ENCODE peak calls at places on chromosomes 1 and 21, in seven cellular contexts. J, K, Y, P, U, T and B are unnamed samples. For H3K36me3, the result is how much of the 10 kb centered on the place peaks cover.

GRCh38 chr1:236507022-236507700 is 16.6 kb upstream of the LGALS8 start:
- DNase-seq in Y (no peak), U (peak), J (no peak), P (no peak), K (no peak), T (no peak), B (no peak)

GRCh38 chr1:165235777-165236285 is 120.7 kb downstream of the LMX1A start:
- DNase-seq in Y (no peak), J (no peak), U (no peak), K (peak), T (no peak), P (no peak), B (no peak)

GRCh38 chr1:13674386-13674785 is 25.6 kb upstream of the PRDM2 start:
- DNase-seq in J (no peak), T (no peak), Y (no peak), U (no peak), K (no peak), P (no peak), B (no peak)

GRCh38 chr1:84370831-84371394 is 27.4 kb upstream of the DNASE2B start:
- DNase-seq in J (no peak), P (no peak), Y (no peak), T (no peak), U (no peak), K (no peak), B (peak)

GRCh38 chr21:28436286-28436932 is 556.3 kb downstream of the LTN1 start:
- DNase-seq in Y (no peak), U (no peak), K (no peak), J (no peak), P (no peak), T (peak), B (no peak)

GRCh38 chr1:30339866-30340265 is 383.5 kb downstream of the MATN1 start:
- DNase-seq in T (no peak), K (no peak), P (no peak), J (no peak), Y (no peak), U (no peak), B (no peak)

GRCh38 chr21:21003701-21004100 is 5.5 kb downstream of the NCAM2 start:
- DNase-seq in T (no peak), P (no peak), K (no peak), U (no peak), Y (no peak), J (peak), B (no peak)

GRCh38 chr1:19814681-19815503 is at the start of gene RNF186:
- DNase-seq in J (no peak), U (peak), P (no peak), Y (peak), K (peak), T (no peak), B (peak)

GRCh38 chr1:237104096-237104495 is 62.1 kb downstream of the RYR2 start:
- DNase-seq in U (no peak), J (no peak), T (no peak), Y (no peak), K (no peak), P (no peak), B (no peak)

GRCh38 chr1:228313536-228314277 is 92.9 kb downstream of the TRIM11 start:
- DNase-seq in K (no peak), P (peak), Y (peak), U (peak), J (no peak), T (no peak), B (no peak)

GRCh38 chr1:228376651-228377631 is 29.7 kb downstream of the TRIM11 start:
- DNase-seq in P (peak), K (peak), T (no peak), U (no peak), J (no peak), Y (peak), B (peak)

GRCh38 chr1:211616231-211617031 is 37.5 kb upstream of the SLC30A1 start:
- DNase-seq in J (no peak), P (peak), T (peak), U (peak), K (peak), Y (no peak), B (no peak)

GRCh38 chr1:179774033-179774432 is 30.9 kb downstream of the FAM163A start:
- DNase-seq in Y (no peak), K (no peak), T (no peak), U (no peak), P (no peak), J (no peak), B (no peak)

GRCh38 chr1:195105773-195106172 is 1502.5 kb downstream of the KCNT2 start:
- DNase-seq in P (no peak), T (no peak), K (no peak), Y (no peak), U (no peak), J (no peak), B (no peak)

GRCh38 chr1:202212787-202213186 is 19.2 kb downstream of the LGR6 start:
- DNase-seq in K (no peak), T (no peak), Y (no peak), J (no peak), P (no peak), U (no peak), B (no peak)

GRCh38 chr1:92502247-92502646 is 15.5 kb upstream of the GFI1 start:
- DNase-seq in J (no peak), P (no peak), T (no peak), U (no peak), Y (no peak), K (no peak), B (no peak)

GRCh38 chr21:19995253-19995652 is 1003.0 kb upstream of the NCAM2 start:
- DNase-seq in U (no peak), Y (no peak), T (no peak), P (no peak), K (no peak), J (no peak), B (no peak)

GRCh38 chr1:111045033-111045722 is 81.5 kb upstream of the LRIF1 start:
- DNase-seq in T (no peak), U (peak), J (no peak), Y (no peak), P (no peak), K (no peak), B (no peak)

GRCh38 chr1:167447521-167448136 is 70.7 kb downstream of the CD247 start:
- DNase-seq in U (peak), K (no peak), Y (no peak), T (no peak), P (no peak), J (peak), B (no peak)

GRCh38 chr21:38972078-38972477 is 166.3 kb downstream of the ETS2 start:
- DNase-seq in T (no peak), K (no peak), P (no peak), U (no peak), Y (no peak), J (no peak), B (no peak)

GRCh38 chr1:19384113-19384512 is 72.0 kb downstream of the SLC66A1 start:
- DNase-seq in P (no peak), U (no peak), Y (no peak), K (no peak), T (peak), J (no peak), B (peak)

GRCh38 chr1:174789399-174789798 is 210.3 kb upstream of the CACYBP start:
- DNase-seq in U (no peak), J (no peak), K (no peak), T (no peak), P (no peak), Y (no peak), B (no peak)
- H3K4me3 ChIP-seq in U (no peak), J (no peak), K (no peak), T (no peak), P (no peak), Y (no peak), B (no peak)

GRCh38 chr1:21689531-21690165 is 20.5 kb upstream of the RAP1GAP start:
- DNase-seq in J (no peak), Y (no peak), P (no peak), U (no peak), T (no peak), K (no peak), B (no peak)
- H3K36me3 ChIP-seq in J (under half), Y (half or more), P (half or more), U (half or more), T (under half), K (under half), B (half or more)

GRCh38 chr1:118563969-118564951 is 379.2 kb upstream of the SPAG17 start:
- DNase-seq in K (no peak), J (no peak), T (no peak), Y (no peak), P (no peak), U (no peak), B (no peak)
- TF ChIP-seq CTCF in K (no peak), J (no peak), T (no peak), Y (no peak), P (no peak), U (no peak), B (no peak)

GRCh38 chr1:230171337-230172015 is 104.4 kb downstream of the GALNT2 start:
- DNase-seq in K (no peak), P (no peak), J (no peak), T (peak), Y (no peak), U (peak), B (no peak)

GRCh38 chr1:230170153-230170547 is 103.1 kb downstream of the GALNT2 start:
- DNase-seq in T (no peak), P (no peak), K (no peak), J (no peak), U (no peak), Y (no peak), B (no peak)

GRCh38 chr1:230170610-230171009 is 103.6 kb downstream of the GALNT2 start:
- DNase-seq in J (no peak), T (peak), P (no peak), Y (no peak), U (no peak), K (no peak), B (peak)

GRCh38 chr1:230167419-230167852 is 100.4 kb downstream of the GALNT2 start:
- DNase-seq in P (no peak), U (no peak), J (peak), Y (no peak), K (no peak), T (peak), B (no peak)

DNA sequence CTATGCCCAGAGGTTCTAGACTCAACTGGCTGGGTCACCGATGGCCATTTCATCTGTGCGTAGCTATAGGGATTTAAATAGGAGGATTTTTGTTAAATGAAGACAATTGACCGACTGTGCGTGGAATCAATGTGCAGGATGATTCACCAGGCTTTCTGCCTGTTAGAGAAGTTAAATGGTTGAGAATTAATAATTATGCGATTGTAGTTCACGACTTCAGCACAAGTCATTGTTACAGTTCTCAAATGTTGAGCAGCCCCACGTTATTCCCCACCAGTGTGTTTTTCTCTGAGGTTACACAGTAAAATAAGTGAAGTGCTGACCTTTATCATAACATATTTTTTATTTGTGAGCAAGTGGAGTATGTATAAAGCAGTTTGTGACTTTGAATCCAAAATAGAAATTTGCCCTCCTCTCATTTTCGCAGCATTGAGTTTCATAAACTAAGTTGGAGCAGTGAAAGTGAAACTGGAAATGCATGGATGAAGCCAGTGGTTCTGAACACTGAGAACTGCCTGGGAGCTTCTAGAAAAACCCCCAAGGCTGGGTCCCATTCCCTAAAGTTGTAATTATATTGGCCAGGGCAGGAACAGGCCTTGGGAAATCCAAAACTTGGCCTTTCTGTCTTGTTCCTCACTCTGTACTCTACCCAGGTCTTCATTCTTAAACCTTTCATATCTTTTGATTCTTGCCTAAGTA is 102.6 kb downstream of the GALNT2 start:
- DNase-seq in Y (no peak), P (no peak), K (no peak), J (no peak), T (peak), U (no peak), B (peak)
- H3K4me3 ChIP-seq in Y (no peak), P (no peak), K (peak), J (no peak), T (no peak), U (no peak), B (no peak)

GRCh38 chr1:35439626-35440025 is 117.6 kb downstream of the KIAA0319L start:
- DNase-seq in Y (no peak), U (no peak), P (no peak), J (no peak), K (no peak), T (no peak), B (no peak)

GRCh38 chr1:35443768-35444518 is 113.3 kb downstream of the KIAA0319L start:
- DNase-seq in P (no peak), J (no peak), U (no peak), Y (no peak), K (no peak), T (no peak), B (no peak)

GRCh38 chr1:35444519-35444774 is 112.8 kb downstream of the KIAA0319L start:
- DNase-seq in U (no peak), P (no peak), K (no peak), Y (no peak), T (no peak), J (no peak), B (no peak)

GRCh38 chr1:35441926-35442579 is 115.2 kb downstream of the KIAA0319L start:
- DNase-seq in U (no peak), T (no peak), P (no peak), Y (no peak), K (no peak), J (no peak), B (no peak)

DNA sequence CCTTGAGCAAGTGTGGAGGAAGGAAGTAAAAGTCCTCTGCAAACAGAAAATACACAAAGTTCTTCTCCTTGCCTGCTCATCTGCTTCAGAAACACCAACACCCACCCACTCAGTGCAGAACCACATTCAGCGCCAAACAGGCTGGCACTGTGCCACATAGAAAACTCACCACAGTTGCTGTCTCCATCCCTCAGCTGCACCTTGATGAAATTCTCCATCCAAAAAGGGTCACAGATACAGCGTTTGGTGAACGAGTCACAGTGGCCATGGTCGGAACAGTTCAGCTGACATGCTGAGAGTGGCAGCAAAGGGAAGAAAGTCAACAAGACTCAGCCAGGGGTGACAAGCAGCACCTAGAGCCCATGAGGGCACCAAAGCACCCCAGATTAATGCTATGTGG is 114.5 kb downstream of the KIAA0319L start:
- DNase-seq in K (no peak), Y (no peak), P (no peak), T (no peak), J (no peak), U (no peak), B (no peak)
- H3K36me3 ChIP-seq in K (under half), Y (half or more), P (half or more), T (under half), J (under half), U (half or more), B (under half)